ENCODE peak calls at places on chromosomes 12 and 14, in four cellular contexts. One of them, this sample, is unnamed.

GRCh38 chr12:2283910-2284309 is 231.1 kb downstream of the CACNA1C start:
- DNase-seq in fibroblast of mammary gland: peak; percentile 72
- DNase-seq in cardiac muscle cell: peak; percentile 91
- DNase-seq in K562: no peak
- DNase-seq in this sample: no peak

GRCh38 chr12:45435945-45436710 is 220.2 kb downstream of the ANO6 start:
- DNase-seq in fibroblast of mammary gland: no peak
- DNase-seq in cardiac muscle cell: no peak
- DNase-seq in K562: no peak
- DNase-seq in this sample: no peak

GRCh38 chr12:48881652-48882324 is 16.1 kb upstream of the RND1 start:
- DNase-seq in fibroblast of mammary gland: no peak
- DNase-seq in cardiac muscle cell: peak; percentile 33
- DNase-seq in K562: no peak
- DNase-seq in this sample: no peak

GRCh38 chr14:91202234-91202974 is 42.1 kb downstream of the GPR68 start:
- DNase-seq in fibroblast of mammary gland: peak; percentile 36
- DNase-seq in cardiac muscle cell: peak; percentile 81
- DNase-seq in K562: peak; percentile 70
- DNase-seq in this sample: peak; percentile 60

GRCh38 chr14:91924871-91925726 is 22.4 kb downstream of the FBLN5 start:
- DNase-seq in fibroblast of mammary gland: peak; percentile 54
- DNase-seq in cardiac muscle cell: peak; percentile 53
- DNase-seq in K562: no peak
- DNase-seq in this sample: no peak

GRCh38 chr12:82124711-82125110 is 233.5 kb downstream of the CCDC59 start:
- DNase-seq in fibroblast of mammary gland: peak; percentile 74
- DNase-seq in cardiac muscle cell: no peak
- DNase-seq in K562: no peak
- DNase-seq in this sample: no peak

GRCh38 chr12:84585996-84586395 is 326.6 kb downstream of the SLC6A15 start:
- DNase-seq in fibroblast of mammary gland: peak; percentile 58
- DNase-seq in cardiac muscle cell: no peak
- DNase-seq in K562: no peak
- DNase-seq in this sample: no peak

GRCh38 chr14:53954551-53955233 is 1.9 kb downstream of the BMP4 start:
- DNase-seq in fibroblast of mammary gland: peak; percentile 17
- DNase-seq in cardiac muscle cell: peak; percentile 31
- DNase-seq in K562: no peak
- DNase-seq in this sample: no peak

GRCh38 chr12:80627773-80628172 is 79.7 kb upstream of the MYF6 start:
- DNase-seq in fibroblast of mammary gland: peak; percentile 98
- DNase-seq in cardiac muscle cell: peak; percentile 74
- DNase-seq in K562: no peak
- DNase-seq in this sample: no peak

GRCh38 chr12:97026901-97027300 is 119.8 kb downstream of the NEDD1 start:
- DNase-seq in fibroblast of mammary gland: no peak
- DNase-seq in cardiac muscle cell: no peak
- DNase-seq in K562: no peak
- DNase-seq in this sample: no peak

GRCh38 chr12:22353615-22354325 is 19.3 kb upstream of the ST8SIA1 start:
- DNase-seq in fibroblast of mammary gland: no peak
- DNase-seq in cardiac muscle cell: no peak
- DNase-seq in K562: no peak
- DNase-seq in this sample: no peak

GRCh38 chr12:47828967-47829482 is 9.3 kb upstream of the HDAC7 start:
- DNase-seq in fibroblast of mammary gland: peak; percentile 69
- DNase-seq in cardiac muscle cell: peak; percentile 86
- DNase-seq in K562: peak; percentile 89
- DNase-seq in this sample: no peak

GRCh38 chr14:74085047-74085637 is 386 bp downstream of the LIN52 start:
- DNase-seq in fibroblast of mammary gland: peak; percentile 51
- DNase-seq in cardiac muscle cell: peak; percentile 21
- DNase-seq in K562: peak; percentile 17
- DNase-seq in this sample: no peak

GRCh38 chr12:117033382-117034045 is 65.7 kb downstream of the TESC start:
- DNase-seq in fibroblast of mammary gland: no peak
- DNase-seq in cardiac muscle cell: no peak
- DNase-seq in K562: no peak
- DNase-seq in this sample: no peak

GRCh38 chr14:77316872-77317271 is 3.8 kb downstream of the POMT2 start:
- DNase-seq in fibroblast of mammary gland: peak; percentile 17
- DNase-seq in cardiac muscle cell: no peak
- DNase-seq in K562: no peak
- DNase-seq in this sample: no peak

GRCh38 chr14:39219075-39219499 is 14.6 kb upstream of the MIA2 start:
- DNase-seq in fibroblast of mammary gland: peak; percentile 55
- DNase-seq in cardiac muscle cell: peak; percentile 88
- DNase-seq in K562: no peak
- DNase-seq in this sample: no peak

GRCh38 chr12:106089935-106090334 is 48.8 kb downstream of the NUAK1 start:
- DNase-seq in fibroblast of mammary gland: no peak
- DNase-seq in cardiac muscle cell: no peak
- DNase-seq in K562: no peak
- DNase-seq in this sample: no peak

GRCh38 chr14:63562414-63562813 is 19.2 kb upstream of the PPP2R5E start:
- DNase-seq in fibroblast of mammary gland: no peak
- DNase-seq in cardiac muscle cell: peak; percentile 57
- DNase-seq in K562: no peak
- DNase-seq in this sample: no peak

GRCh38 chr14:76950043-76951020 is 78.2 kb downstream of the IRF2BPL start:
- DNase-seq in fibroblast of mammary gland: peak; percentile 51
- DNase-seq in cardiac muscle cell: peak; percentile 58
- DNase-seq in K562: no peak
- DNase-seq in this sample: no peak

GRCh38 chr12:39354955-39355354 is 88.0 kb downstream of the KIF21A start:
- DNase-seq in fibroblast of mammary gland: no peak
- DNase-seq in cardiac muscle cell: no peak
- DNase-seq in K562: no peak
- DNase-seq in this sample: no peak

GRCh38 chr12:52407918-52408317 is 1.8 kb upstream of the KRT82 start:
- DNase-seq in fibroblast of mammary gland: no peak
- DNase-seq in cardiac muscle cell: no peak
- DNase-seq in K562: no peak
- DNase-seq in this sample: no peak

GRCh38 chr12:124509676-124510300 is 57.6 kb downstream of the NCOR2 start:
- DNase-seq in fibroblast of mammary gland: peak; percentile 73
- DNase-seq in cardiac muscle cell: peak; percentile 93
- DNase-seq in K562: peak; percentile 66
- DNase-seq in this sample: no peak

GRCh38 chr12:124507188-124508109 is 60.0 kb downstream of the NCOR2 start:
- DNase-seq in fibroblast of mammary gland: peak; percentile 70
- DNase-seq in cardiac muscle cell: peak; percentile 73
- DNase-seq in K562: no peak
- DNase-seq in this sample: no peak

GRCh38 chr12:124506832-124507153 is 60.6 kb downstream of the NCOR2 start:
- DNase-seq in fibroblast of mammary gland: no peak
- DNase-seq in cardiac muscle cell: no peak
- DNase-seq in K562: no peak
- DNase-seq in this sample: no peak

GRCh38 chr12:124509300-124509675 is 58.1 kb downstream of the NCOR2 start:
- DNase-seq in fibroblast of mammary gland: no peak
- DNase-seq in cardiac muscle cell: peak; percentile 21
- DNase-seq in K562: no peak
- DNase-seq in this sample: no peak

DNA sequence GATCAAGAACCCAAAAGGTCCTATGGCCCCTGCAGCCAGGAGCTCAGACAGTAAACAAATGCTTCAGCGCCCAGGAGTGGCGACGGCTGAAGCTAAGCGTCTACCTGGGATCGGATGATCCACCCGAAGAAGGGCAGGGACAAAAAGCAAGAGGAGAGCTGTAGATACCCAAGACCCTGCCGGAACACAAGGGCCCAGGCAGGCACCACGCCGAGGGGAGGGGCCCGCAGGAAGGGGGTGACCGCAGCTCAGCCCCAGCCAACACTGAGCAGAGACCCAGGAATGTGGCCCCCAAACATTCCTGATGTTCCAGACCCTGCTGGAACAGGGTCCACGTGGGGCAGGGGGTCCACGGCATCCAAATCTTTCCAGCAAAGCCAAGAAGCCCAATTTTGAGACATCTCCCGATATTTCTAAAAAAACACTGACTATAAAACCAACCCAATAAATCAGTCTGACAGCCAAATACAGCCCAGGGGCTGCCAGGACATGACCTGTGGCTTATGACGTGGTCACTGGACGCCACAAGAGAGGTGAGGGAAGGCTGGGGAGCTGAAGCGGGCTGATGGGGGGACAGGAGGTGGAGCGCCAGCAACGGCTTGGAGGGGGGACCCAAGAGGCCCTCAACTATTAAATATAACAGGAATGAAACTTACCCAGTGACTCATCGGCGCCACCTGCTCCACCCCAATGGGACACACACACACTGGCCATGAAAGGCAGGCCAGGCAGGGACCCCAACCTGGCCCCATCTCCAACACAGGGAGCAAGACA is 58.9 kb downstream of the NCOR2 start:
- DNase-seq in fibroblast of mammary gland: peak; percentile 61
- DNase-seq in cardiac muscle cell: no peak
- DNase-seq in K562: no peak
- DNase-seq in this sample: no peak
- TF ChIP-seq CTCF in fibroblast of mammary gland: no peak
- TF ChIP-seq CTCF in cardiac muscle cell: no peak
- TF ChIP-seq CTCF in K562: peak; percentile 30
- TF ChIP-seq CTCF in this sample: no peak

DNA sequence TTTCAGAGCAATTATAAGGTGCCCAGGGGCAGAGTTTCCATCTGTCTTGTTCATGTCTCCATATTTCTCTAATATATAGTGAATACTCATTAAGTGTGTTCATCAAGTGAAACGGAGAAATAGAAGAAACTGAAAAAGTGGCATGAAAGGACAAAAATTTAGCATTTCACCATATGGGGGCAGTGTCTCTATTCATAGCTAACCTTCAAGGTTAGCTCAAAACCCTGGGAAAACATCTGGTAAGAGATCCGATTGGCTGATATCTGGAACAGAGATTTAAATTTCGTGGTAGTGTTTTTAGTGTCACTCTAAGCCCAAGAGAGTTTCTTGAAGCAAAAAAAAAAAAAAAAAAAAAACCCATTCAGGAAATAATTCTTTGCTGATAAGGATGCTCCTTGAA is 367.5 kb downstream of the DAD1 start:
- DNase-seq in fibroblast of mammary gland: peak; percentile 29
- DNase-seq in cardiac muscle cell: peak; percentile 9
- DNase-seq in K562: peak; percentile 7
- DNase-seq in this sample: no peak
- TF ChIP-seq CTCF in fibroblast of mammary gland: peak; percentile 46
- TF ChIP-seq CTCF in cardiac muscle cell: peak; percentile 38
- TF ChIP-seq CTCF in K562: no peak
- TF ChIP-seq CTCF in this sample: no peak

DNA sequence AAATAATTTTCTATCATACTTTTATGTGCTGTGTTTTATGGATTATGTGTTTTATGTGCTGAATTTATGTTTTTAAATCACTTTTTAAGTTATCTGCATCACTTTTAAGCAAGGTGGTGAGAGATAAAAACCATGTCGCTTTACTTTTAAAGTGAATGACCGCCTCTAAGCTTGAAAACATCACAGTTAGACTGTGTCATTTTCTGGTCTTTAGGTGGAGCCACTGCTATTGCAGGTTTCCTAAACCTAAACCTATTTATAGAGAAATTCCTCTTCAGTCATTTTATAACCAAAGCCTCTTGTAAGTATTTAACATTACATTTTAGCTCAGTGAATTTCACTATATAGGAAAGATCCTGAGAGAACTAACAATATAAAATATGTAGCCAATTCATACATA is 21.0 kb upstream of the MDM2 start:
- DNase-seq in fibroblast of mammary gland: no peak
- DNase-seq in cardiac muscle cell: no peak
- DNase-seq in K562: no peak
- DNase-seq in this sample: no peak
- TF ChIP-seq CTCF in fibroblast of mammary gland: peak; percentile 4
- TF ChIP-seq CTCF in cardiac muscle cell: no peak
- TF ChIP-seq CTCF in K562: peak; percentile 20
- TF ChIP-seq CTCF in this sample: no peak

GRCh38 chr14:37024166-37024565 is 148.2 kb downstream of the SLC25A21 start:
- DNase-seq in fibroblast of mammary gland: no peak
- DNase-seq in cardiac muscle cell: no peak
- DNase-seq in K562: peak; percentile 7
- DNase-seq in this sample: no peak
- TF ChIP-seq CTCF in fibroblast of mammary gland: peak; percentile 7
- TF ChIP-seq CTCF in cardiac muscle cell: no peak
- TF ChIP-seq CTCF in K562: peak; percentile 10
- TF ChIP-seq CTCF in this sample: no peak